ENCODE peak calls at places on chromosome 12, in seven cellular contexts. One of them, this sample, is unnamed.
A peak's percentile ranks its signal among the peaks of the same experiment; 100 is the strongest.

GRCh38 chr12:98422809-98423208 is 92.6 kb upstream of the TMPO start:
- DNase-seq in uterus: no peak
- DNase-seq in pancreas: no peak
- DNase-seq in psoas muscle: no peak
- DNase-seq in sigmoid colon: no peak
- DNase-seq in heart right ventricle: no peak
- DNase-seq in GM23338: peak; percentile 83
- DNase-seq in this sample: no peak

GRCh38 chr12:120598674-120599463 is 17.7 kb upstream of the POP5 start:
- DNase-seq in pancreas: no peak
- DNase-seq in sigmoid colon: no peak
- DNase-seq in uterus: no peak
- DNase-seq in psoas muscle: no peak
- DNase-seq in GM23338: no peak
- DNase-seq in heart right ventricle: no peak
- DNase-seq in this sample: peak; percentile 70

GRCh38 chr12:64633940-64634337 is 23.6 kb downstream of the RASSF3 start:
- DNase-seq in pancreas: peak; percentile 55
- DNase-seq in uterus: peak; percentile 46
- DNase-seq in GM23338: no peak
- DNase-seq in heart right ventricle: peak; percentile 53
- DNase-seq in psoas muscle: peak; percentile 39
- DNase-seq in sigmoid colon: peak; percentile 76
- DNase-seq in this sample: peak; percentile 73

GRCh38 chr12:54405573-54405972 is 13.5 kb downstream of the ITGA5 start:
- DNase-seq in heart right ventricle: no peak
- DNase-seq in sigmoid colon: no peak
- DNase-seq in psoas muscle: no peak
- DNase-seq in GM23338: no peak
- DNase-seq in uterus: no peak
- DNase-seq in pancreas: no peak
- DNase-seq in this sample: no peak

GRCh38 chr12:28988384-28988704 is 160.7 kb upstream of the FAR2 start:
- DNase-seq in uterus: no peak
- DNase-seq in pancreas: no peak
- DNase-seq in psoas muscle: no peak
- DNase-seq in GM23338: no peak
- DNase-seq in heart right ventricle: no peak
- DNase-seq in sigmoid colon: no peak
- DNase-seq in this sample: no peak

GRCh38 chr12:115433014-115433634 is 749.1 kb upstream of the TBX3 start:
- DNase-seq in pancreas: no peak
- DNase-seq in GM23338: peak; percentile 54
- DNase-seq in uterus: no peak
- DNase-seq in heart right ventricle: no peak
- DNase-seq in psoas muscle: no peak
- DNase-seq in sigmoid colon: no peak
- DNase-seq in this sample: no peak

GRCh38 chr12:58541300-58541690 is 379.0 kb downstream of the LRIG3 start:
- DNase-seq in uterus: no peak
- DNase-seq in pancreas: no peak
- DNase-seq in heart right ventricle: no peak
- DNase-seq in GM23338: peak; percentile 9
- DNase-seq in sigmoid colon: no peak
- DNase-seq in psoas muscle: no peak
- DNase-seq in this sample: no peak

GRCh38 chr12:27343255-27344000 is 10.8 kb downstream of the BMAL2 start:
- DNase-seq in GM23338: peak; percentile 28
- DNase-seq in psoas muscle: no peak
- DNase-seq in pancreas: no peak
- DNase-seq in sigmoid colon: no peak
- DNase-seq in uterus: no peak
- DNase-seq in heart right ventricle: no peak
- DNase-seq in this sample: peak; percentile 89

GRCh38 chr12:104131609-104132008 is 6.4 kb downstream of the NFYB start:
- DNase-seq in psoas muscle: no peak
- DNase-seq in uterus: no peak
- DNase-seq in heart right ventricle: no peak
- DNase-seq in GM23338: no peak
- DNase-seq in pancreas: no peak
- DNase-seq in sigmoid colon: no peak
- DNase-seq in this sample: no peak

GRCh38 chr12:104792570-104792969 is 165.5 kb downstream of the SLC41A2 start:
- DNase-seq in heart right ventricle: no peak
- DNase-seq in GM23338: no peak
- DNase-seq in uterus: peak; percentile 57
- DNase-seq in sigmoid colon: peak; percentile 74
- DNase-seq in pancreas: no peak
- DNase-seq in psoas muscle: no peak
- DNase-seq in this sample: peak; percentile 35

GRCh38 chr12:120126635-120127005 is 10.1 kb upstream of the RAB35 start:
- DNase-seq in heart right ventricle: no peak
- DNase-seq in psoas muscle: no peak
- DNase-seq in uterus: no peak
- DNase-seq in GM23338: peak; percentile 59
- DNase-seq in pancreas: no peak
- DNase-seq in sigmoid colon: peak; percentile 81
- DNase-seq in this sample: no peak

GRCh38 chr12:102342281-102343006 is 137.9 kb downstream of the IGF1 start:
- DNase-seq in sigmoid colon: no peak
- DNase-seq in uterus: no peak
- DNase-seq in psoas muscle: no peak
- DNase-seq in GM23338: no peak
- DNase-seq in heart right ventricle: no peak
- DNase-seq in pancreas: peak; percentile 39
- DNase-seq in this sample: no peak
- TF ChIP-seq CTCF in sigmoid colon: no peak
- TF ChIP-seq CTCF in uterus: no peak
- TF ChIP-seq CTCF in psoas muscle: no peak
- TF ChIP-seq CTCF in GM23338: no peak
- TF ChIP-seq CTCF in heart right ventricle: no peak
- TF ChIP-seq CTCF in pancreas: no peak
- TF ChIP-seq CTCF in this sample: no peak

DNA sequence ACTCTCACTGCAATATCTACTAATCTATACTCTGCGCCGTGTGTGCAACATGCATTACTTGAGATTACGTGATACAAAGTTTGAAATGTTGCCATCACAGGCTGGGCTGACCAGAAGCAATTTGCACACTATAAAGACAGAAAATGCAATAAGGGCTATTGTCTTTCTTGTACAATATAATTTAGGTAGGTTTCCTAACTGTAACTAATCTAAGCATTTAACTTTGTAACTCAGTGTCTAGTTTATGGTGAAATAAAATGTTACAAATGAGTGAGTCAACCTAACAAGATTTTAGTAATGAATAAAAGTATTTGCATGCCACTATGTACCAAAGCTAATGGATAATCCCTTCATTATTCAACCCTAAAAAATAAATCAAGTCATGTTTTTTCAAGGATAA is 57.8 kb downstream of the LRP6 start:
- DNase-seq in uterus: no peak
- DNase-seq in GM23338: no peak
- DNase-seq in heart right ventricle: no peak
- DNase-seq in pancreas: no peak
- DNase-seq in psoas muscle: no peak
- DNase-seq in sigmoid colon: no peak
- DNase-seq in this sample: no peak
- H3K36me3 ChIP-seq in uterus: no peaks in the 10 kb centered on the region
- H3K36me3 ChIP-seq in GM23338: no peaks in the 10 kb centered on the region
- H3K36me3 ChIP-seq in heart right ventricle: no peaks in the 10 kb centered on the region
- H3K36me3 ChIP-seq in pancreas: no peaks in the 10 kb centered on the region
- H3K36me3 ChIP-seq in psoas muscle: no peaks in the 10 kb centered on the region
- H3K36me3 ChIP-seq in sigmoid colon: no peaks in the 10 kb centered on the region
- H3K36me3 ChIP-seq in this sample: no peaks in the 10 kb centered on the region

GRCh38 chr12:71693126-71693525 is 7.2 kb downstream of the TMEM19 start:
- DNase-seq in sigmoid colon: no peak
- DNase-seq in pancreas: no peak
- DNase-seq in GM23338: no peak
- DNase-seq in heart right ventricle: no peak
- DNase-seq in psoas muscle: no peak
- DNase-seq in uterus: no peak
- DNase-seq in this sample: no peak
- H3K4me3 ChIP-seq in sigmoid colon: no peak overlapping the region
- H3K4me3 ChIP-seq in pancreas: no peak overlapping the region
- H3K4me3 ChIP-seq in GM23338: no peak overlapping the region
- H3K4me3 ChIP-seq in heart right ventricle: no peak overlapping the region
- H3K4me3 ChIP-seq in psoas muscle: no peak overlapping the region
- H3K4me3 ChIP-seq in uterus: no peak overlapping the region
- H3K4me3 ChIP-seq in this sample: no peak overlapping the region

DNA sequence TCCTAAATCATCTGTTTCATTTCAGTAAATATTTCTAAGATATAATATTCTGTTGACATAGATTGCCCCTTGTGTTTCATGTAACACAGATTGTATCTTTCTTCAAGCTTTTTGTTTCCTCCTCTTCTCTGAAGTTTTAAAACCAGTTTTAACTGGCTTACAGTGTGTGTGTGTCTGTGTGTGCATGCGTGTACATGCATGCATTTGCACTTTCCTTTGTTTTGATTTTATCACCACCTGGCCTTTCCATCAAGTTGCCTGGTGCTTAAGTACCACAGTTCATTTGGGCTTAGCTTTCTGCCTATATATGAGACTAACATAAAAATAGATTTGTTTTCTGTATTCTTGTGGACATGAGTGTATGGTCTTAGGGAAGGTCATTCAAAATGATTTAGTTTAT is 31.9 kb downstream of the ETNK1 start:
- DNase-seq in GM23338: no peak
- DNase-seq in heart right ventricle: no peak
- DNase-seq in psoas muscle: no peak
- DNase-seq in sigmoid colon: no peak
- DNase-seq in pancreas: no peak
- DNase-seq in uterus: no peak
- DNase-seq in this sample: no peak
- TF ChIP-seq CTCF in GM23338: no peak
- TF ChIP-seq CTCF in heart right ventricle: no peak
- TF ChIP-seq CTCF in psoas muscle: no peak
- TF ChIP-seq CTCF in sigmoid colon: no peak
- TF ChIP-seq CTCF in pancreas: no peak
- TF ChIP-seq CTCF in uterus: no peak
- TF ChIP-seq CTCF in this sample: no peak

GRCh38 chr12:42458575-42458974 is 131.0 kb downstream of the PRICKLE1 start:
- DNase-seq in pancreas: no peak
- DNase-seq in heart right ventricle: no peak
- DNase-seq in sigmoid colon: no peak
- DNase-seq in GM23338: no peak
- DNase-seq in psoas muscle: no peak
- DNase-seq in uterus: no peak
- DNase-seq in this sample: no peak
- H3K36me3 ChIP-seq in pancreas: no peaks in the 10 kb centered on the region
- H3K36me3 ChIP-seq in heart right ventricle: peaks cover 13% of the 10 kb centered on the region
- H3K36me3 ChIP-seq in sigmoid colon: peaks cover 55% of the 10 kb centered on the region
- H3K36me3 ChIP-seq in GM23338: peaks cover 8% of the 10 kb centered on the region
- H3K36me3 ChIP-seq in psoas muscle: peaks cover 25% of the 10 kb centered on the region
- H3K36me3 ChIP-seq in uterus: no peaks in the 10 kb centered on the region
- H3K36me3 ChIP-seq in this sample: no peaks in the 10 kb centered on the region